ENCODE peak calls at places on chromosomes 13 and 19, in eight cellular contexts. H is NCI-H1092 treated with DMSO at 0.1 percent for 48 hours; Z is activated CD4-positive, alpha-beta T cell treated with anti-CD3 and anti-CD28 coated beads for 24 hours; V is cerebellum; C is GM12865; A is heart right ventricle; U is upper lobe of right lung; I is stimulated activated CD4-positive, alpha-beta T cell treated with anti-CD3 and anti-CD28 coated beads, Interleukin-15, amount 100 ng/mL, for 24 hours. O is an unnamed sample.

GRCh38 chr19:31139871-31140505 is 209.2 kb downstream of the TSHZ3 start:
- DNase-seq in I (no peak), U (no peak), A (no peak), C (no peak), Z (no peak), H (no peak), V (no peak), O (no peak)

GRCh38 chr19:55493650-55494171 is 5.5 kb downstream of the SSC5D start:
- DNase-seq in U (no peak), C (no peak), H (no peak), Z (no peak), A (no peak), I (no peak), V (no peak), O (no peak)

GRCh38 chr13:31172535-31172934 is 10.8 kb upstream of the HSPH1 start:
- DNase-seq in A (no peak), C (no peak), Z (no peak), U (no peak), V (no peak), I (no peak), H (no peak), O (no peak)

GRCh38 chr13:76380436-76381065 is 505.7 kb downstream of the KCTD12 start:
- DNase-seq in C (no peak), H (no peak), V (no peak), U (no peak), Z (no peak), A (no peak), I (no peak), O (no peak)

GRCh38 chr13:39913928-39914327 is 258.5 kb downstream of the COG6 start:
- DNase-seq in C (no peak), A (no peak), H (no peak), V (no peak), U (no peak), Z (no peak), I (no peak), O (peak; percentile 11)

GRCh38 chr19:342801-343421 is 1.7 kb downstream of the MIER2 start:
- DNase-seq in A (peak; percentile 76), H (no peak), Z (no peak), U (peak; percentile 73), C (no peak), I (no peak), V (no peak), O (peak; percentile 76)

GRCh38 chr13:26946675-26947342 is 186.2 kb upstream of the GPR12 start:
- DNase-seq in Z (no peak), V (peak; percentile 78), U (no peak), A (no peak), C (peak; percentile 66), H (peak; percentile 80), I (no peak), O (no peak)

GRCh38 chr13:35471466-35472307 is 4.8 kb downstream of the MAB21L1 start:
- DNase-seq in Z (no peak), C (no peak), I (no peak), H (no peak), U (no peak), A (no peak), V (no peak), O (no peak)

GRCh38 chr13:33644607-33645543 is 173.1 kb upstream of the RFC3 start:
- DNase-seq in U (no peak), I (peak; percentile 9), H (no peak), V (no peak), A (peak; percentile 54), C (no peak), Z (no peak), O (no peak)

GRCh38 chr13:25415196-25415595 is 43.4 kb downstream of the ATP8A2 start:
- DNase-seq in H (peak; percentile 19), Z (no peak), V (peak; percentile 41), I (no peak), C (no peak), U (no peak), A (no peak), O (no peak)

GRCh38 chr13:98325724-98326123 is 148.7 kb upstream of the RNF113B start:
- DNase-seq in H (no peak), I (no peak), U (no peak), Z (no peak), C (no peak), A (no peak), V (no peak), O (no peak)

GRCh38 chr13:47258384-47258783 is 361.5 kb upstream of the HTR2A start:
- DNase-seq in H (no peak), V (no peak), Z (no peak), I (no peak), U (no peak), C (no peak), A (no peak), O (no peak)

O was measured in mucosa of gallbladder.